ENCODE peak calls at places on chromosomes 2 and 18, in seven cellular contexts. F is A172; T is stimulated activated CD4-positive, alpha-beta T cell treated with anti-CD3 and anti-CD28 coated beads, TNF-alpha, amount 100 ng/mL, for 1 hour; J is activated CD4-positive, alpha-beta T cell treated with anti-CD3 and anti-CD28 coated beads for 36 hours; G is endothelial cell of umbilical vein; O is NCI-H1694; H is NCI-H146. A is an unnamed sample.

GRCh38 chr2:88829607-88830463 is 138.4 kb downstream of the RPIA start:
- DNase-seq in O (no peak), H (peak), T (no peak), J (no peak), G (no peak), F (no peak), A (no peak)

GRCh38 chr2:181203412-181203811 is 223.0 kb downstream of the UBE2E3 start:
- DNase-seq in G (peak), H (no peak), J (no peak), O (no peak), F (peak), T (no peak), A (no peak)

GRCh38 chr2:220001693-220002260 is 374.3 kb downstream of the SLC4A3 start:
- DNase-seq in G (no peak), O (no peak), F (peak), T (no peak), J (no peak), H (no peak), A (no peak)

GRCh38 chr2:196584903-196585302 is 54.6 kb upstream of the CCDC150 start:
- DNase-seq in H (no peak), J (no peak), O (no peak), F (no peak), G (no peak), T (no peak), A (no peak)

GRCh38 chr18:50559750-50560680 is at the start of gene MAPK4:
- DNase-seq in F (no peak), G (no peak), T (no peak), H (peak), O (no peak), J (peak), A (no peak)

GRCh38 chr2:23505218-23505983 is 120.4 kb downstream of the KLHL29 start:
- DNase-seq in O (no peak), G (no peak), J (no peak), H (peak), F (no peak), T (no peak), A (no peak)

GRCh38 chr2:203327582-203327917 is 644 bp upstream of the ABI2 start:
- DNase-seq in T (no peak), J (peak), O (peak), G (no peak), H (peak), F (no peak), A (no peak)

GRCh38 chr2:215736653-215737290 is 276.6 kb downstream of the MREG start:
- DNase-seq in H (no peak), O (no peak), T (no peak), J (no peak), G (no peak), F (peak), A (no peak)

GRCh38 chr2:112480540-112481049 is 1.4 kb upstream of the TTL start:
- DNase-seq in O (no peak), F (no peak), H (peak), T (no peak), J (peak), G (peak), A (peak)

GRCh38 chr2:41989503-41990180 is 58.2 kb upstream of the PKDCC start:
- DNase-seq in G (no peak), J (no peak), F (no peak), H (no peak), T (no peak), O (no peak), A (no peak)

GRCh38 chr2:97740590-97741182 is 27.3 kb downstream of the ZAP70 start:
- DNase-seq in T (no peak), O (peak), H (peak), G (peak), F (peak), J (peak), A (peak)